ENCODE peak calls at places on chromosome 16, in ten cellular contexts. H is body of pancreas, F is tibial nerve, P is neural progenitor cell, X is prostate gland, R is kidney, S is tibial artery, Q is thoracic aorta, W is cardiac muscle cell, T is fibroblast of lung. N is an unnamed sample.

GRCh38 chr16:9148376-9149015 is 57.1 kb downstream of the HAPSTR1 start:
- DNase-seq in H (no peak), F (no peak), P (no peak), X (no peak), R (no peak), S (no peak), Q (no peak), W (no peak), T (no peak), N (no peak)

GRCh38 chr16:84053237-84053636 is 10.6 kb upstream of the SLC38A8 start:
- DNase-seq in H (no peak), F (no peak), P (no peak), X (no peak), R (peak; percentile 15), S (peak; percentile 38), Q (no peak), W (no peak), T (no peak), N (no peak)

GRCh38 chr16:11333696-11334095 is 11.6 kb upstream of the RMI2 start:
- DNase-seq in H (no peak), F (no peak), P (no peak), X (no peak), R (peak; percentile 73), S (no peak), Q (no peak), W (no peak), T (no peak), N (no peak)

GRCh38 chr16:4684030-4684715 is 9.2 kb upstream of the NUDT16L1 start:
- DNase-seq in H (peak; percentile 12), F (no peak), P (no peak), X (no peak), R (peak; percentile 75), S (no peak), Q (no peak), W (no peak), T (no peak), N (no peak)

GRCh38 chr16:2987854-2988253 is 7.6 kb upstream of the PKMYT1 start:
- DNase-seq in H (no peak), F (no peak), P (no peak), X (no peak), R (no peak), S (no peak), Q (no peak), W (peak; percentile 68), T (peak; percentile 18), N (no peak)

GRCh38 chr16:67443299-67443698 is 12.4 kb downstream of the HSD11B2 start:
- DNase-seq in H (no peak), F (peak; percentile 50), P (no peak), X (no peak), R (no peak), S (peak; percentile 76), Q (no peak), W (no peak), T (peak; percentile 77), N (no peak)

GRCh38 chr16:64823676-64824075 is 298.2 kb downstream of the CDH11 start:
- DNase-seq in H (no peak), F (no peak), P (no peak), X (no peak), R (no peak), S (no peak), Q (no peak), W (no peak), T (no peak), N (no peak)

GRCh38 chr16:31487720-31488629 is 5.1 kb downstream of the SLC5A2 start:
- DNase-seq in H (peak; percentile 55), F (no peak), P (peak; percentile 76), X (peak; percentile 39), R (peak; percentile 88), S (no peak), Q (no peak), W (peak; percentile 70), T (peak; percentile 25), N (no peak)

GRCh38 chr16:71547168-71547567 is 20.9 kb downstream of the CHST4 start:
- DNase-seq in H (no peak), F (no peak), P (no peak), X (no peak), R (no peak), S (no peak), Q (no peak), W (no peak), T (no peak), N (no peak)

DNA sequence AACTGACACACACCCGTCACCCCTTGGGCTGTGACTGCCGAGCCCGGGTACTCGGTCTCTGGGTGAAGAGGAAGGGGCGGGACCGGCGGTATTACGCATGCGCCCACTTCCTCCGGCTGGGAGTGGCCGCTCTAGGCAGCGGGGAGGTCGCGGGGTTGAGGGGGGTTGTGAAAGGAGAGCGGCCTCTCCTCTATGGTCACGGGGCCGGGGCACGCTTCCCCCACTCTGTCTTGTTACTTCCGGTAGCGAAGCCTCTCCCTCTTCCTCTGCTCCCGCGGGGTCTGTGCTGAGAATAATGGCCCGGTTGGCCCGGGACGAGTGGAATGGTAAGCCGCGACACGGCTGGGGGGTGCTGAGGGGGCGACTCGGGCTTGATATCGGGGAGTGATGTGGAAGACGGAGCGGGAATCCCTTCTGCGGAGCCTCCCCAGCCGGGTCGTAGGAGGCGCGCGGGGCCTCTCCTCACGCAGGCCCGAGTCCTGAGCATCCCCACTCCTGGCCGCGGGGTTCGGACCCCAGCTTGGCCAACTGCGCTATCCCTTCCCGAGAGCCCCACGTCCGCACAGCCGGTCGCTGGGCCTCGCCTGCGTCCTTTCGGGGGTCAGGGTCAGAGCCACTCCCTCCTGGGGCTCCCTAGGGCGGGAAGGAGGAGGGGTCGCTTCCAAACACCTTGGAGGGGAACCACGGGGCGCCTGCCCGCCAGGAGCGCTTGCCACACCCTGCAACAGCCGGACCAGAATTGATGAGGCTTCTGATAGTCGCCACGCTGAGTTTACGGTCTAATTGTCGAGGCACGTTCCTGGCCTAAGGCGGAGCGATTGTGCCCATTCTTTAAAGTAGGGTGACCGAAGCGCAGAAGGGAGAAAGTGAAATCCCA is at the start of gene BFAR:
- DNase-seq in H (peak; percentile 99), F (peak; percentile 99), P (peak; percentile 98), X (peak; percentile 98), R (peak; percentile 100), S (peak; percentile 100), Q (peak; percentile 98), W (peak; percentile 98), T (peak; percentile 96), N (peak; percentile 99)
- H3K27ac ChIP-seq in H (peak within 1 kb of the TSS; percentile 88), F (peak within 1 kb of the TSS; percentile 87), P (peak within 1 kb of the TSS; percentile 40), X (peak within 1 kb of the TSS; percentile 96), R (peak within 1 kb of the TSS; percentile 98), S (peak within 1 kb of the TSS; percentile 84), Q (peak within 1 kb of the TSS; percentile 79), W (peak within 1 kb of the TSS; percentile 76), T (peak within 1 kb of the TSS; percentile 99), N (peak within 1 kb of the TSS; percentile 83)

DNA sequence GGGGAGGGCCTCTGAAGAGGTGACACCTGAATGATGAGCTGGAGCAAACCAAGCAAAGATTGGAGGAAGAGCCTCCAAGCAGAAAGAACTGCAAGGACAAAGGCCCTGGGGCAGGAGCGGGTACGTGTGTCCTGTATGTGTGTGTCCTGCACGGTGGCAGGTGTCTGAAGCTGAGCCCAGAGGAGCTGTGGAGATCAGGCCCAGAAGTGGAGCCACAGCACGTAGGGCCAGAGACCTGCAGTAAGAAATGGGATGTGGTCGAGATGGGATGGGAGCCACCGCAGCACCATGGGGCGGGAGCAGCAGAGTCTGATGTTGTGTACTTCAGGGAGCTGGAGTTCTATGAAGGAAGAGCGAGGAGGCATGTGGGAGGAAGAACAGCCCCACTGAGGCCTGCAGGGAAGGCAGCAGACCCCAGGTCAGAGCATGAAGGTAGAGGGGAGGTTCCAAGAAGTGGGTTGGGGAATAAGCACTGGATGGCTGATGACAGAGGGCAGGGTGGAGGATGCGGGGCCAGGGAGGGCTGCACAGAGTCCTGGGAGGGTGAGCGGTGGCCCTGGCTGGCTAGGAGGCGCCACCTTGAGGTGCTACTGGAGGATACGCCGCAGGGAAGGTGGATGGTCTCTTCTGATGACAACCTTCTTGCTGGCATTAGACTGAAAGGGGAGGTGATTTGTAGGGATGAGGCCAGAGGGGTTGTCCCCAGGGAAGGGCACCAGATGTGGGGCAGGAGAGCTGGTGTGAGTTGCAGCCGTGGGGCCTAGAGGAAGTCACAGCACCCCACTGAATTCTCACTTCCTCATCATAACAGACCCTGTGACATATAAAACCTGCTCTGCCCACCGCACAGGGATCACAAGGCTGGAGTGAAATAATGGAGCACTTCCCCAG is 10.6 kb upstream of the CETP start:
- DNase-seq in H (peak; percentile 72), F (no peak), P (peak; percentile 77), X (peak; percentile 60), R (no peak), S (peak; percentile 76), Q (no peak), W (peak; percentile 75), T (no peak), N (no peak)
- TF ChIP-seq CTCF in H (peak; percentile 44), F (peak; percentile 38), P (peak; percentile 65), X (no peak), R (peak; percentile 60), S (peak; percentile 39), Q (peak; percentile 36), W (peak; percentile 76), T (peak; percentile 54), N (peak; percentile 24)

GRCh38 chr16:49663081-49664057 is 192.5 kb downstream of the ZNF423 start:
- DNase-seq in H (no peak), F (peak; percentile 28), P (no peak), X (no peak), R (no peak), S (peak; percentile 68), Q (peak; percentile 14), W (no peak), T (no peak), N (no peak)
- H3K4me3 ChIP-seq in H (no peak overlapping the region), F (no peak overlapping the region), P (no peak overlapping the region), X (peak overlapping the region; percentile 17), R (no peak overlapping the region), S (peak overlapping the region; percentile 24), Q (peak overlapping the region; percentile 52), W (no peak overlapping the region), T (no peak overlapping the region), N (no peak overlapping the region)

GRCh38 chr16:971582-971905 is 760 bp upstream of the LMF1 start:
- DNase-seq in H (no peak), F (no peak), P (no peak), X (no peak), R (no peak), S (no peak), Q (no peak), W (no peak), T (no peak), N (no peak)
- H3K27ac ChIP-seq in H (peak overlapping the region; percentile 76), F (peak overlapping the region; percentile 70), P (no peak overlapping the region), X (no peak overlapping the region), R (no peak overlapping the region), S (peak overlapping the region; percentile 80), Q (peak overlapping the region; percentile 62), W (no peak overlapping the region), T (no peak overlapping the region), N (peak overlapping the region; percentile 98)

GRCh38 chr16:87957296-87958069 is 6.2 kb downstream of the BANP start:
- DNase-seq in H (no peak), F (no peak), P (no peak), X (no peak), R (no peak), S (no peak), Q (no peak), W (no peak), T (no peak), N (no peak)
- TF ChIP-seq CTCF in H (no peak), F (no peak), P (no peak), X (no peak), R (no peak), S (no peak), Q (no peak), W (no peak), T (no peak), N (no peak)